ENCODE peak calls at places on chromosomes 12 and 14, in four cellular contexts. Z, I, G and H are unnamed samples.

GRCh38 chr12:92414383-92415065 is 268.9 kb upstream of the BTG1 start:
- DNase-seq in Z (no peak), G (no peak), I (peak; percentile 11), H (no peak)

GRCh38 chr12:46926536-46926935 is 100.7 kb upstream of the SLC38A4 start:
- DNase-seq in I (no peak), G (no peak), Z (no peak), H (no peak)

GRCh38 chr12:49703647-49704137 is 3.5 kb downstream of the FMNL3 start:
- DNase-seq in G (no peak), Z (no peak), I (peak; percentile 83), H (no peak)

GRCh38 chr14:52835122-52835903 is 43.9 kb upstream of the GNPNAT1 start:
- DNase-seq in Z (peak; percentile 67), I (peak; percentile 92), G (no peak), H (no peak)

GRCh38 chr12:93243689-93244513 is 133.8 kb upstream of the NUDT4 start:
- DNase-seq in I (peak; percentile 88), Z (peak; percentile 41), G (no peak), H (peak; percentile 22)

GRCh38 chr12:130433834-130434233 is 96.1 kb downstream of the PIWIL1 start:
- DNase-seq in I (no peak), Z (no peak), G (no peak), H (no peak)

GRCh38 chr14:53054457-53054856 is 98.7 kb downstream of the DDHD1 start:
- DNase-seq in G (no peak), Z (peak; percentile 17), I (peak; percentile 92), H (no peak)

GRCh38 chr12:97404549-97404948 is 58.1 kb upstream of the RMST start:
- DNase-seq in I (peak; percentile 25), Z (peak; percentile 64), G (no peak), H (peak; percentile 20)

GRCh38 chr14:73403181-73403752 is 55.1 kb downstream of the NUMB start:
- DNase-seq in I (no peak), Z (no peak), G (no peak), H (no peak)

GRCh38 chr12:11724888-11725310 is 75.4 kb downstream of the ETV6 start:
- DNase-seq in G (no peak), I (peak; percentile 33), Z (no peak), H (no peak)

GRCh38 chr12:59149995-59150642 is 229.8 kb upstream of the LRIG3 start:
- DNase-seq in I (peak; percentile 90), G (no peak), Z (peak; percentile 91), H (no peak)

GRCh38 chr12:101940400-101940950 is 63.1 kb downstream of the DRAM1 start:
- DNase-seq in Z (no peak), G (no peak), I (no peak), H (no peak)

GRCh38 chr14:55094630-55095157 is 34.4 kb upstream of the LGALS3 start:
- DNase-seq in G (no peak), I (peak; percentile 64), Z (peak; percentile 93), H (no peak)

GRCh38 chr14:57657487-57657886 is 163.8 kb upstream of the CCDC198 start:
- DNase-seq in G (no peak), Z (peak; percentile 33), I (peak; percentile 2), H (no peak)

GRCh38 chr14:52882824-52883223 is 68.0 kb downstream of the FERMT2 start:
- DNase-seq in Z (no peak), G (no peak), I (no peak), H (no peak)

GRCh38 chr12:104676636-104677035 is 219.9 kb downstream of the CHST11 start:
- DNase-seq in I (no peak), Z (no peak), G (no peak), H (no peak)

GRCh38 chr14:38047518-38047917 is 160.2 kb upstream of the SSTR1 start:
- DNase-seq in I (no peak), Z (no peak), G (no peak), H (no peak)

GRCh38 chr12:53325539-53326061 is 4.2 kb upstream of the AAAS start:
- DNase-seq in Z (no peak), I (no peak), G (peak; percentile 38), H (peak; percentile 63)

GRCh38 chr14:23300687-23301223 is 1.9 kb downstream of the PPP1R3E start:
- DNase-seq in I (no peak), G (peak; percentile 73), Z (peak; percentile 29), H (peak; percentile 44)

GRCh38 chr12:30888241-30888640 is 38.3 kb upstream of the TSPAN11 start:
- DNase-seq in I (no peak), Z (no peak), G (no peak), H (no peak)

GRCh38 chr12:54415223-54415929 is 3.7 kb downstream of the ITGA5 start:
- DNase-seq in I (no peak), G (no peak), Z (no peak), H (peak; percentile 75)

GRCh38 chr12:17108877-17109520 is 503.0 kb upstream of the LMO3 start:
- DNase-seq in Z (peak; percentile 62), G (no peak), I (no peak), H (no peak)

GRCh38 chr12:107007421-107007820 is 20.5 kb upstream of the MTERF2 start:
- DNase-seq in Z (no peak), I (no peak), G (no peak), H (no peak)

GRCh38 chr12:131468206-131468605 is 242.7 kb upstream of the SFSWAP start:
- DNase-seq in G (no peak), I (no peak), Z (no peak), H (no peak)

GRCh38 chr14:23551266-23552028 is at the start of gene ZFHX2:
- DNase-seq in Z (peak; percentile 84), I (peak; percentile 28), G (peak; percentile 82), H (peak; percentile 89)

GRCh38 chr14:32754209-32754608 is 184.5 kb upstream of the NPAS3 start:
- DNase-seq in Z (no peak), I (no peak), G (no peak), H (no peak)

GRCh38 chr12:109069307-109070231 is 17.2 kb downstream of the USP30 start:
- DNase-seq in Z (no peak), I (no peak), G (no peak), H (no peak)

GRCh38 chr14:96056509-96057422 is 17.6 kb downstream of the C14orf132 start:
- DNase-seq in I (no peak), Z (peak; percentile 55), G (no peak), H (no peak)

GRCh38 chr12:666766-667308 is 3.6 kb upstream of the NINJ2 start:
- DNase-seq in G (no peak), Z (peak; percentile 65), I (peak; percentile 51), H (no peak)

GRCh38 chr14:54902143-54902520 is 494 bp downstream of the GCH1 start:
- DNase-seq in I (peak; percentile 67), G (peak; percentile 72), Z (peak; percentile 85), H (peak; percentile 87)

GRCh38 chr12:132619301-132620112 is 931 bp downstream of the P2RX2 start:
- DNase-seq in G (no peak), I (no peak), Z (no peak), H (peak; percentile 53)

GRCh38 chr12:13425766-13426165 is 229.2 kb downstream of the EMP1 start:
- DNase-seq in I (peak; percentile 82), Z (peak; percentile 71), G (no peak), H (no peak)

GRCh38 chr12:92505373-92506340 is 197.1 kb upstream of the PLEKHG7 start:
- DNase-seq in I (peak; percentile 65), G (peak; percentile 78), Z (no peak), H (peak; percentile 65)

GRCh38 chr12:100692502-100692901 is 102.1 kb upstream of the ANO4 start:
- DNase-seq in G (no peak), Z (no peak), I (no peak), H (no peak)

GRCh38 chr12:95582230-95583058 is 31.2 kb upstream of the USP44 start:
- DNase-seq in I (peak; percentile 78), Z (peak; percentile 71), G (no peak), H (no peak)

GRCh38 chr14:104434214-104435076 is 145.1 kb upstream of the C14orf180 start:
- DNase-seq in G (no peak), I (no peak), Z (no peak), H (no peak)

GRCh38 chr12:90261283-90261682 is 552.6 kb upstream of the ATP2B1 start:
- DNase-seq in I (no peak), Z (no peak), G (no peak), H (no peak)

GRCh38 chr14:92945959-92946846 is 23.3 kb downstream of the CHGA start:
- DNase-seq in Z (peak; percentile 80), I (peak; percentile 80), G (peak; percentile 56), H (peak; percentile 88)

GRCh38 chr14:92944976-92945375 is 22.0 kb downstream of the CHGA start:
- DNase-seq in I (no peak), G (no peak), Z (no peak), H (no peak)

GRCh38 chr14:92946847-92947545 is 24.0 kb downstream of the CHGA start:
- DNase-seq in G (no peak), Z (no peak), I (no peak), H (no peak)

GRCh38 chr14:92943855-92944570 is 21.1 kb downstream of the CHGA start:
- DNase-seq in I (no peak), Z (no peak), G (no peak), H (no peak)

DNA sequence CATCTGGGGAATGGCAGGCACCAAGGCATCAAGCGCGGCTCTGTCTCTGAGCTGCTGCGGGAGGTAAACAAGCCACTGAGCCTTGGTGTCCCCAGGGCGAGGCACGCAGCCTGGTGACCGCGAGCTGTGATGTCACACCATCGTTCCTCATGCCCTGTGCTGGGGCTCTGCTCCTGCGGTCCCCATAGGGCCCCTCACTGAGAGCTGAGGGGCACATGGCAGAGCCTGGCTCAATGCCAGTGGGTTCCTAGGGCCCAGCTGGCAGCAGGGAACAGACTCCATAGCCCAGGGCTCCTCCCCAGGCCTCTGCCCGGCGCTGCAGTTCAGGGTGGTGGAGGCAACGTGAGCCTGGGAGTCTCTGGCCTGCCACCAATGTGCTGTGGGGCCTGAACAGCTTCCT is 22.6 kb downstream of the CHGA start:
- DNase-seq in G (no peak), I (no peak), Z (no peak), H (no peak)
- TF ChIP-seq CTCF in G (no peak), I (no peak), Z (no peak), H (no peak)

DNA sequence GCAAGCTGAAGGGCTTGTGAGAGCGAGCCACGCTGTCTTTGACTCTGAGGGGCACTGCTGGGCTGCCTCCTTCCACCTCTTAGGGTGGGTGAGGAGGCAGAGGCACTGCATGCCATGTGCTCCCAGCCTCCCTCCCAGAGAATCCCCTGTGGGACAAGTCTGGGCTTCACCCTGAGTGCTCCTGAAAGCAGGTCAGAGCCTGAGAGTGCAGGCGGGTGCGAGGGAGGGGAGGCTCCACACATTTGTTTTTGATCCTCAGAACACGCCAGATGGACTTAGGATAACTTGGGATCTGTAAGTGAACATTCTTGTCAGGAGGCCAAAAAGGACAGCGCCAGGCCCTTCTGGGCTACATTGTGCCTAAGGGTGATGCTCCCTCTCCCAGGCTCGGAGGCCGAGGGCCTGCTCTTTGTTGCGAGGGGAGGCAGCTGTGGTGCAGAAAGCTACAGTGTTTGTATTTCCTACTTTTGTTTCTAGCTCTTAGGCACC is 155.4 kb downstream of the TMX1 start:
- DNase-seq in G (peak; percentile 65), I (peak; percentile 97), Z (peak; percentile 71), H (no peak)
- TF ChIP-seq CTCF in G (no peak), I (peak; percentile 11), Z (no peak), H (no peak)

DNA sequence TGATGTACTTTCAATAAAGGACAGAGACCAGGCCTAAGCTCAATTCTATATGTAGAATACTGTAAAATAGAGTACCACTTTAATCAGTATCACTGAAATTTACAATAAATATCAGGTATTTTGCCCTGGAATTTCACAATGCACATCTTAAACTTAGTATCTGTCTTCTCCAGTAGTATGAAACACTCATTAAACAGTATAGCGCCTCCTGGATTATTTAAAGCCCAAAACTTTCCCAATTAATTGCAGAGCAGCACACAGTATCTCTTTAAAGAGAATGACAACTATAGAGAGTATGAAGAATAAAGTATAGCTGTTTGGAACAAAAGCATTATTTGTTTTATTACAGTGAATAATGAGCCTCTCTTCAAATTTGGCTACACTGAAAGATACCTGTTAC is 80.2 kb downstream of the BHLHE41 start:
- DNase-seq in I (no peak), G (no peak), Z (no peak), H (no peak)
- TF ChIP-seq CTCF in I (no peak), G (no peak), Z (peak; percentile 59), H (no peak)

GRCh38 chr12:126926023-126926600 is 1340.9 kb upstream of the TMEM132C start:
- DNase-seq in Z (peak; percentile 57), G (no peak), I (no peak), H (no peak)
- TF ChIP-seq CTCF in Z (peak; percentile 62), G (no peak), I (no peak), H (peak; percentile 43)